ENCODE peak calls at places on chromosomes 3 and 15, in five cellular contexts. G is kidney; X is activated CD8-positive, alpha-beta memory T cell treated with anti-CD3 and anti-CD28 coated beads, Interleukin-2, amount 50 U/mL, for 4 hours; Y is stimulated activated CD4-positive, alpha-beta T cell treated with anti-CD3 and anti-CD28 coated beads, TNF-alpha, amount 100 ng/mL, for 1 hour; Q is iPS-NIHi11. Z is an unnamed sample.

GRCh38 chr3:152127058-152127457 is 141.7 kb upstream of the MBNL1 start:
- DNase-seq in G (no peak), X (no peak), Y (no peak), Q (no peak), Z (no peak)

GRCh38 chr3:178512627-178513026 is 23.6 kb upstream of the KCNMB2 start:
- DNase-seq in G (no peak), X (no peak), Y (no peak), Q (no peak), Z (peak; percentile 70)

GRCh38 chr3:65466300-65466988 is 572.3 kb downstream of the MAGI1 start:
- DNase-seq in G (no peak), X (no peak), Y (no peak), Q (peak; percentile 36), Z (no peak)

GRCh38 chr15:99320374-99321215 is 69.3 kb downstream of the LRRC28 start:
- DNase-seq in G (no peak), X (no peak), Y (no peak), Q (no peak), Z (no peak)

GRCh38 chr3:190036631-190037030 is 84.1 kb downstream of the P3H2 start:
- DNase-seq in G (no peak), X (no peak), Y (no peak), Q (no peak), Z (no peak)

GRCh38 chr3:59998040-59998439 is 948.2 kb upstream of the CFAP20DC start:
- DNase-seq in G (no peak), X (no peak), Y (no peak), Q (peak; percentile 11), Z (no peak)

GRCh38 chr15:74134387-74135027 is 4.1 kb downstream of the ISLR2 start:
- DNase-seq in G (peak; percentile 83), X (no peak), Y (no peak), Q (peak; percentile 60), Z (no peak)

GRCh38 chr15:41577863-41578735 is 19.1 kb downstream of the TYRO3 start:
- DNase-seq in G (no peak), X (no peak), Y (no peak), Q (no peak), Z (peak; percentile 50)

GRCh38 chr3:38578551-38578950 is 70.9 kb downstream of the SCN5A start:
- DNase-seq in G (no peak), X (no peak), Y (no peak), Q (no peak), Z (no peak)

GRCh38 chr15:66995257-66995656 is 70.1 kb upstream of the SMAD3 start:
- DNase-seq in G (no peak), X (no peak), Y (no peak), Q (no peak), Z (no peak)

GRCh38 chr15:61889706-61890105 is 170.5 kb downstream of the VPS13C start:
- DNase-seq in G (no peak), X (no peak), Y (no peak), Q (no peak), Z (no peak)

GRCh38 chr3:195119461-195120198 is 151.3 kb downstream of the XXYLT1 start:
- DNase-seq in G (no peak), X (no peak), Y (no peak), Q (peak; percentile 75), Z (peak; percentile 67)

GRCh38 chr3:119600732-119601131 is 3.0 kb downstream of the PLA1A start:
- DNase-seq in G (no peak), X (no peak), Y (no peak), Q (peak; percentile 70), Z (peak; percentile 33)

GRCh38 chr3:33490641-33491241 is 50.5 kb upstream of the UBP1 start:
- DNase-seq in G (no peak), X (no peak), Y (no peak), Q (no peak), Z (no peak)

GRCh38 chr15:52100807-52101206 is 11.8 kb downstream of the BCL2L10 start:
- DNase-seq in G (peak; percentile 94), X (no peak), Y (no peak), Q (no peak), Z (peak; percentile 82)

GRCh38 chr3:195388380-195388779 is 54.4 kb downstream of the ACAP2 start:
- DNase-seq in G (no peak), X (no peak), Y (no peak), Q (no peak), Z (no peak)

GRCh38 chr3:163951397-163951987 is 1126.8 kb downstream of the SI start:
- DNase-seq in G (no peak), X (no peak), Y (no peak), Q (no peak), Z (no peak)

GRCh38 chr15:78930577-78931388 is 14.1 kb downstream of the CTSH start:
- DNase-seq in G (no peak), X (no peak), Y (no peak), Q (no peak), Z (peak; percentile 94)

GRCh38 chr3:49120096-49120437 is 556 bp downstream of the USP19 start:
- DNase-seq in G (no peak), X (no peak), Y (no peak), Q (no peak), Z (no peak)

GRCh38 chr15:82540055-82540983 is at the start of gene RPS17:
- DNase-seq in G (peak; percentile 99), X (peak; percentile 99), Y (peak; percentile 98), Q (peak; percentile 99), Z (peak; percentile 87)

GRCh38 chr15:74315626-74316025 is 51.8 kb downstream of the CYP11A1 start:
- DNase-seq in G (no peak), X (no peak), Y (no peak), Q (no peak), Z (no peak)